ENCODE peak calls at places on chromosomes 1 and 21, in eight cellular contexts. Q, V, G, M, Z, L, Y and J are unnamed samples.

GRCh38 chr1:222404710-222405109 is 143.2 kb downstream of the HHIPL2 start:
- DNase-seq in Q (no peak), V (no peak), G (no peak), M (no peak), Z (no peak), L (no peak), Y (no peak), J (no peak)

GRCh38 chr1:43444151-43444826 is 9.4 kb downstream of the HYI start:
- DNase-seq in Q (peak; percentile 7), V (no peak), G (no peak), M (no peak), Z (no peak), L (no peak), Y (no peak), J (no peak)

GRCh38 chr1:204688007-204688406 is 2.5 kb upstream of the LRRN2 start:
- DNase-seq in Q (no peak), V (no peak), G (no peak), M (no peak), Z (no peak), L (no peak), Y (no peak), J (no peak)

GRCh38 chr1:166080277-166080964 is 86.4 kb downstream of the FAM78B start:
- DNase-seq in Q (no peak), V (no peak), G (no peak), M (peak; percentile 5), Z (no peak), L (no peak), Y (peak; percentile 19), J (no peak)

GRCh38 chr1:7993593-7994479 is 32.3 kb downstream of the ERRFI1 start:
- DNase-seq in Q (no peak), V (no peak), G (no peak), M (no peak), Z (no peak), L (no peak), Y (no peak), J (no peak)

GRCh38 chr21:14551741-14552140 is 5.6 kb upstream of the SAMSN1 start:
- DNase-seq in Q (no peak), V (no peak), G (no peak), M (no peak), Z (no peak), L (no peak), Y (no peak), J (no peak)

GRCh38 chr1:109788695-109789521 is 25.2 kb upstream of the EPS8L3 start:
- DNase-seq in Q (no peak), V (no peak), G (no peak), M (peak; percentile 88), Z (no peak), L (no peak), Y (no peak), J (peak; percentile 20)

GRCh38 chr1:36322085-36322785 is 1.2 kb downstream of the EVA1B start:
- DNase-seq in Q (no peak), V (no peak), G (no peak), M (peak; percentile 36), Z (no peak), L (no peak), Y (no peak), J (no peak)

GRCh38 chr1:27658951-27659496 is 13.0 kb downstream of the IFI6 start:
- DNase-seq in Q (no peak), V (peak; percentile 39), G (peak; percentile 44), M (peak; percentile 99), Z (no peak), L (peak; percentile 75), Y (no peak), J (no peak)

GRCh38 chr1:41726899-41727748 is 191.6 kb downstream of the HIVEP3 start:
- DNase-seq in Q (peak; percentile 19), V (peak; percentile 25), G (peak; percentile 76), M (peak; percentile 90), Z (no peak), L (no peak), Y (peak; percentile 28), J (peak; percentile 83)

DNA sequence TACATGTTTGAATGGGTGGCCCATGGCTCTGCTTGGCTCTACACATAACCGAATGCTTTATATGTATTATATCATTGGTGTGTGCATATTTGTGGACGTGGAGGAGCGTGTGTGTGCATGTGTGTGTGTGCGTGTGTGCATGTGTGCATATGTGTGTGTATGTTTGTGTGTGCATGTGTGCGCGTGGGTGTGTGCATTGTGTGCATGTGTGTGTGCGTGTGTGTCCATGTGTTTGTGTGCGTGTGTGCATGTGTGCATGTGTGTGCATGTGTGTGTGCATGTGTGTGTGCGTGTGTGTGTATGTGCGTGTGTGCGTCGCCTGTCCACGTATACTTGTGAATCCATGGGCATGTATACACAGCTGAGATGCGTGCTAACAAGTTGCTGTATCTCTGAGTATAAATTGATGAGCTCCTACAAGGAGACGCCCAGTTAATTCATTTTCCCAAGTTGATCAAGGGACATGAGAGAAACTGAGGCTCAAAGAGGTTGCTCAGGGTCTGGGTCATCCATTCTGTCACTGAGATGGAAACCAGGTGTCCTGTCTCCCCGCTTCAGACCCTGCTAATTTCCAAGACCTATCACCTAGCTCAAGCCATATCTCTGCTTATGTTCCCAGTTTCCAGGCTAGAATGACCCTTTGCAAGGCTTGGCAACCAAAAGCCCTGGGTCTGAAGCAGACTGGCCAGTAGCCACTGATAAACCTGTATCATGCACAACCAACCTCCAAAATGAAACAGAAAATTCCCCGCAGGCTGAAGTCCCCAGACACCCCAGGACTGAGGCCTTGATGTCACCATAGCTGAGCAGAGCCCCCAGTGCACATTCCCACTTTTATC is 2.8 kb upstream of the CTRC start:
- DNase-seq in Q (peak; percentile 48), V (no peak), G (no peak), M (no peak), Z (no peak), L (no peak), Y (no peak), J (no peak)
- TF ChIP-seq POLR2A in Q (no peak), V (no peak), G (no peak), M (no peak), Z (no peak), L (no peak), Y (no peak), J (no peak)

DNA sequence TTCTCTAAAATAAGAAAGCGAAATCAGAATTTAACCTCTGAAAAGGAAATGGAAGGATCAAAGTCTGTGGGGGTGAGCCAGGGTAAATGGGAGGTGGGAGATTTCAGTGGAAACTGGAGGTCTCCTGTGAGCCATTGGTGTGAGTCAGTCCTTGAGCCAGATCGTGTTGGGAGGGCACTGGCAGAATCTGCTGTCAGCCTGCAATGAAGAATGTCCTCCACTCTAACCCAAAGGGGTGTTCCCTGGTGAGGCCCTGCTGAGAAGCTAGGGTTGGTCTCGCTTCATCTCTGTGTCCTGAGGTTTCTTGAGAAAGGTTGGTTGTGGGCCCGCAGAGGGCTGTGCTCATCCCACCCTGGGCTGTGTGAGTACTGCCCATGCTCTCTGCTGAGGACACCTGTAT is 2.4 kb downstream of the QSOX1 start:
- DNase-seq in Q (no peak), V (no peak), G (no peak), M (peak; percentile 39), Z (no peak), L (no peak), Y (no peak), J (no peak)
- TF ChIP-seq CTCF in Q (no peak), V (no peak), G (no peak), M (no peak), Z (no peak), L (no peak), Y (no peak), J (no peak)

GRCh38 chr1:102588536-102588935 is 519.8 kb downstream of the COL11A1 start:
- DNase-seq in Q (no peak), V (peak; percentile 22), G (no peak), M (no peak), Z (no peak), L (peak; percentile 31), Y (no peak), J (no peak)
- H3K4me3 ChIP-seq in Q (no peak overlapping the region), V (no peak overlapping the region), G (no peak overlapping the region), M (no peak overlapping the region), Z (no peak overlapping the region), L (no peak overlapping the region), Y (no peak overlapping the region), J (no peak overlapping the region)

GRCh38 chr1:1001631-1002300 is 1.9 kb upstream of the HES4 start:
- DNase-seq in Q (peak; percentile 80), V (peak; percentile 75), G (peak; percentile 53), M (peak; percentile 63), Z (no peak), L (peak; percentile 71), Y (peak; percentile 66), J (peak; percentile 87)
- TF ChIP-seq POLR2A in Q (peak; percentile 56), V (no peak), G (no peak), M (no peak), Z (peak; percentile 31), L (peak; percentile 29), Y (no peak), J (peak; percentile 45)

GRCh38 chr1:205792481-205792881 is 17.2 kb upstream of the RAB29 start:
- DNase-seq in Q (no peak), V (no peak), G (no peak), M (no peak), Z (no peak), L (no peak), Y (no peak), J (no peak)
- TF ChIP-seq CTCF in Q (no peak), V (no peak), G (no peak), M (no peak), Z (no peak), L (no peak), Y (no peak), J (no peak)

DNA sequence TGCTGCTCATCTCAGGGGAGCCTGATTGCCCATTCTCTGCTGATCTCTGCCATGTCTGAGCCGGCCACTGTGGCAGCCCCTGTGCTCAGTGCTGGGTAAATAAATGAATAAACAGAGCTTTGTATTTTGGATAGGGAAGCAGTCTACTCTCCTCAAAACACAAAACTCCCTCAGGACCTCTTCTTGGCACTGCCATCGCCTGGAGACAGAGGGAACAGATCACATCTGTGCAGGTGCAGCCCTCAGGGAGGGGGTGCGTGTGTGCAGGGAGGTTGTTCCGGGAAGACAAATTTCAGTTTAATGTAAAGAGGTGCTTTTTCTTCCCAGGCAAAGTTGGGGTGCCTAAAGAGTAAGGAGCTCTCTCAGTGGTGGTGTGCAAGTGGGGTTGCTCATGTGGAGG is 7.7 kb upstream of the FAM167B start:
- DNase-seq in Q (peak; percentile 41), V (peak; percentile 21), G (no peak), M (no peak), Z (no peak), L (no peak), Y (no peak), J (no peak)
- H3K4me3 ChIP-seq in Q (no peak overlapping the region), V (no peak overlapping the region), G (no peak overlapping the region), M (no peak overlapping the region), Z (no peak overlapping the region), L (peak overlapping the region; percentile 73), Y (no peak overlapping the region), J (no peak overlapping the region)

GRCh38 chr1:40161125-40161887 is at the start of gene RLF:
- DNase-seq in Q (peak; percentile 95), V (peak; percentile 96), G (peak; percentile 94), M (peak; percentile 94), Z (peak; percentile 99), L (peak; percentile 93), Y (peak; percentile 92), J (peak; percentile 96)
- TF ChIP-seq POLR2A in Q (peak; percentile 94), V (peak; percentile 77), G (peak; percentile 84), M (peak; percentile 83), Z (peak; percentile 87), L (peak; percentile 97), Y (peak; percentile 96), J (peak; percentile 60)

GRCh38 chr21:45551816-45552695 is 9.8 kb upstream of the SLC19A1 start:
- DNase-seq in Q (peak; percentile 8), V (no peak), G (peak; percentile 32), M (no peak), Z (no peak), L (no peak), Y (no peak), J (no peak)
- TF ChIP-seq CTCF in Q (no peak), V (no peak), G (no peak), M (no peak), Z (no peak), L (no peak), Y (no peak), J (no peak)